ENCODE peak calls at places on chromosomes 3 and 15, in ten cellular contexts. A, L, F, K, G, C, U, E, I and X are unnamed samples.

GRCh38 chr3:197734667-197735318 is 1.9 kb downstream of the RUBCN start:
- DNase-seq in F (no peak), E (no peak), G (no peak), I (no peak), U (no peak), L (no peak), A (no peak), C (no peak), K (no peak), X (no peak)

GRCh38 chr3:146747928-146748327 is 142.8 kb upstream of the PLSCR5 start:
- DNase-seq in U (no peak), A (no peak), K (peak), L (peak), E (peak), I (peak), C (no peak), F (no peak), G (peak), X (no peak)

GRCh38 chr3:122343654-122344053 is 18.6 kb downstream of the CSTA start:
- DNase-seq in I (no peak), G (peak), C (no peak), A (no peak), U (no peak), E (no peak), L (no peak), K (no peak), F (no peak), X (no peak)

GRCh38 chr15:63858881-63859280 is 25.1 kb upstream of the HERC1 start:
- DNase-seq in F (no peak), E (peak), G (peak), A (no peak), L (no peak), C (no peak), K (peak), U (no peak), I (peak), X (no peak)

GRCh38 chr3:197027151-197027895 is 2.3 kb downstream of the MELTF start:
- DNase-seq in F (no peak), C (no peak), G (no peak), I (no peak), L (no peak), K (no peak), E (no peak), A (no peak), U (no peak), X (no peak)

GRCh38 chr3:46999516-47000197 is 20.2 kb downstream of the NBEAL2 start:
- DNase-seq in C (no peak), U (no peak), F (no peak), E (no peak), I (no peak), K (no peak), L (no peak), A (no peak), G (no peak), X (no peak)

GRCh38 chr3:112002458-112002971 is 3.8 kb downstream of the TAGLN3 start:
- DNase-seq in C (no peak), I (no peak), E (peak), L (no peak), G (peak), U (peak), F (peak), K (no peak), A (no peak), X (no peak)

GRCh38 chr15:90530250-90531051 is 728 bp downstream of the CRTC3 start:
- DNase-seq in I (peak), A (no peak), G (peak), U (no peak), E (peak), K (peak), F (no peak), L (no peak), C (peak), X (peak)

GRCh38 chr3:23961064-23961463 is 16.0 kb downstream of the NR1D2 start:
- DNase-seq in K (no peak), C (no peak), F (no peak), L (no peak), A (no peak), G (no peak), U (no peak), E (no peak), I (peak), X (no peak)

GRCh38 chr15:71294636-71295241 is 179.5 kb downstream of the THSD4 start:
- DNase-seq in G (peak), F (no peak), A (no peak), I (peak), U (no peak), K (peak), L (no peak), E (peak), C (no peak), X (no peak)

GRCh38 chr3:186081678-186082077 is 27.2 kb downstream of the ETV5 start:
- DNase-seq in K (no peak), L (no peak), A (no peak), I (no peak), F (no peak), U (no peak), G (no peak), E (no peak), C (no peak), X (no peak)